ENCODE peak calls at places on chromosomes 1 and 21, in four cellular contexts. C is A549, J is WTC11, D is K562. E is an unnamed sample.

GRCh38 chr1:215052656-215053055 is 29.9 kb upstream of the KCNK2 start:
- DNase-seq in D (no peak), J (no peak), C (no peak), E (no peak)

GRCh38 chr1:1359316-1359667 is 937 bp upstream of the MXRA8 start:
- DNase-seq in D (no peak), J (no peak), C (no peak), E (no peak)

GRCh38 chr1:156616463-156616862 is 2.8 kb upstream of the HAPLN2 start:
- DNase-seq in D (peak; percentile 93), C (peak; percentile 58), J (no peak), E (peak; percentile 81)

GRCh38 chr1:201791775-201792166 is 37.2 kb upstream of the IPO9 start:
- DNase-seq in C (no peak), D (no peak), J (no peak), E (no peak)

GRCh38 chr1:91007827-91008226 is 14.0 kb downstream of the ZNF644 start:
- DNase-seq in C (no peak), J (no peak), D (no peak), E (no peak)

GRCh38 chr1:18945401-18945849 is 11.1 kb downstream of the IFFO2 start:
- DNase-seq in D (no peak), J (peak; percentile 52), C (no peak), E (no peak)

GRCh38 chr21:26800001-26800400 is 45.2 kb downstream of the ADAMTS1 start:
- DNase-seq in D (no peak), C (no peak), J (no peak), E (no peak)

GRCh38 chr1:234962340-234962989 is 166.2 kb downstream of the TOMM20 start:
- DNase-seq in J (no peak), C (peak; percentile 71), D (peak; percentile 67), E (peak; percentile 67)

GRCh38 chr1:81221564-81221963 is 579.2 kb upstream of the ADGRL2 start:
- DNase-seq in J (no peak), D (no peak), C (no peak), E (no peak)

GRCh38 chr1:162074548-162074947 is 5.1 kb downstream of the NOS1AP start:
- DNase-seq in C (no peak), D (no peak), J (no peak), E (peak; percentile 28)

GRCh38 chr21:17512245-17513213 is at the start of gene CXADR:
- DNase-seq in D (peak; percentile 68), J (peak; percentile 90), C (peak; percentile 81), E (peak; percentile 89)

GRCh38 chr21:42786884-42787283 is 92.5 kb downstream of the WDR4 start:
- DNase-seq in C (no peak), D (no peak), J (no peak), E (no peak)

GRCh38 chr1:89692601-89693503 is 59.9 kb downstream of the LRRC8C start:
- DNase-seq in C (peak; percentile 18), D (no peak), J (no peak), E (no peak)

GRCh38 chr1:38622197-38622596 is 237.4 kb downstream of the RRAGC start:
- DNase-seq in C (no peak), J (no peak), D (no peak), E (no peak)

GRCh38 chr1:67535474-67535873 is 105.3 kb upstream of the SERBP1 start:
- DNase-seq in C (peak; percentile 78), D (peak; percentile 71), J (peak; percentile 80), E (peak; percentile 80)

GRCh38 chr21:15978158-15978805 is 248.5 kb downstream of the USP25 start:
- DNase-seq in C (no peak), J (no peak), D (no peak), E (no peak)

GRCh38 chr1:94727846-94728715 is 92.1 kb upstream of the SLC44A3 start:
- DNase-seq in J (no peak), C (peak; percentile 36), D (no peak), E (peak; percentile 54)

GRCh38 chr21:41824466-41825207 is 54.5 kb downstream of the PRDM15 start:
- DNase-seq in C (no peak), J (no peak), D (no peak), E (no peak)

GRCh38 chr1:183030053-183030452 is 6.8 kb downstream of the LAMC1 start:
- DNase-seq in C (peak; percentile 29), J (no peak), D (no peak), E (peak; percentile 97)

GRCh38 chr1:202349263-202349928 is 897 bp downstream of the PPP1R12B start:
- DNase-seq in C (peak; percentile 57), J (no peak), D (peak; percentile 66), E (peak; percentile 43)

GRCh38 chr1:17084787-17085186 is 31.0 kb upstream of the SDHB start:
- DNase-seq in C (no peak), J (no peak), D (no peak), E (no peak)

GRCh38 chr1:78176448-78176847 is 130.7 kb downstream of the GIPC2 start:
- DNase-seq in C (no peak), D (no peak), J (no peak), E (no peak)

GRCh38 chr1:78275906-78276690 is 214.7 kb upstream of the PTGFR start:
- DNase-seq in C (no peak), J (no peak), D (no peak), E (no peak)

GRCh38 chr1:26188477-26188876 is 1.9 kb upstream of the CATSPER4 start:
- DNase-seq in J (no peak), D (no peak), C (no peak), E (no peak)

GRCh38 chr1:180927841-180928240 is 15.1 kb downstream of the KIAA1614 start:
- DNase-seq in J (no peak), C (no peak), D (no peak), E (no peak)

GRCh38 chr1:180925471-180926051 is 12.9 kb downstream of the KIAA1614 start:
- DNase-seq in C (no peak), D (no peak), J (no peak), E (peak; percentile 84)

GRCh38 chr1:180927348-180927747 is 14.7 kb downstream of the KIAA1614 start:
- DNase-seq in D (no peak), C (no peak), J (no peak), E (peak; percentile 28)

GRCh38 chr1:180924939-180925338 is 12.2 kb downstream of the KIAA1614 start:
- DNase-seq in D (no peak), C (no peak), J (no peak), E (no peak)

DNA sequence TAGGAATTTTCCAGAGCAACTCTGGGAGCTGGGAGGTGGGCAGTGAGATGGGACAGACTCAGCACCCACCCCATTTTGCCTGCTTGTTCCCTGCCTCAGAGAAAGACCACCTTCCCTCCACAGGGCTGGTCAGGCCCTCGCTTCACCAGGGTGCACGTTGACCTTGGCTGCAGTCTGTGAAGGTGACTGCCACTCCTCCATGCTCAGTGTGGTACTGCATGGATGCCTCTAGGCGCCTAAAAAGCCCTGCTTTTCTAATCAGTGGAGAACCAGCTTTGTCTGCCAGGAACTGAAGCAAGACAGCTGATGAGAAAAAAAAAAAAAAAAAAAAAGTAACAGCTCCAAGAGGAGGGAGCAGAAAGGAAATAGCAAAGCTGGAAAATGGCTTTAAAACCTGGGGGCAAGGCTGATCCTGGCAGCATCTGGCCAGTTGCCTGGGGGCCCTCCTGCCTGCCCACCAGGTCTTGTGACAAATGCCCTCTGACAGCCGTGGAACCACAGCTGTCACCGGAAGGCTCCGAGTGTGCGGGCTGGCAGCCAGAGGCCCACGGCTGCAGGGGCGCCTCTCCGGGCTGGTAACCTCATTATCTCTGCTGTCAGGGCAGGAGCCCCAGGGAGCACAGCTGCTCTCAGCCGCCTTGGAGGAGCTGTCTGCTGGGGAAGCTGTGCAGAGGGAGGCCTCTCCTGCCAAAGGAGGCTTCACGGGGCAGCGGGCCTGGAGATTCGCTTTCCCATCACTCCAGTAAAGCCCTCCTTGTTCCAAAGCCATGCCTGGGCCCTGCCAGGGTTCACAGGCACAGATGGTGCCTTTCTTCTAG is 13.7 kb downstream of the KIAA1614 start:
- DNase-seq in J (no peak), D (peak; percentile 68), C (no peak), E (no peak)
- TF ChIP-seq ESRRA in J (no peak), D (peak; percentile 57), C (no peak), E (no peak)

GRCh38 chr1:173753830-173754229 is 39.0 kb downstream of the KLHL20 start:
- DNase-seq in J (no peak), D (no peak), C (no peak), E (peak; percentile 21)

GRCh38 chr1:173758980-173759379 is 44.2 kb downstream of the KLHL20 start:
- DNase-seq in C (peak; percentile 35), D (no peak), J (no peak), E (no peak)

GRCh38 chr1:173757666-173758065 is 42.9 kb downstream of the KLHL20 start:
- DNase-seq in D (no peak), C (no peak), J (no peak), E (no peak)

GRCh38 chr1:173758110-173758509 is 43.3 kb downstream of the KLHL20 start:
- DNase-seq in D (no peak), J (no peak), C (no peak), E (no peak)
- TF ChIP-seq HMGXB4 in D (no peak), J (no peak), C (no peak), E (no peak)

GRCh38 chr1:153155542-153155941 is 4.9 kb upstream of the SPRR2G start:
- DNase-seq in D (no peak), J (no peak), C (no peak), E (no peak)

GRCh38 chr1:153150846-153151245 is at the start of gene SPRR2G:
- DNase-seq in C (no peak), D (no peak), J (no peak), E (no peak)

GRCh38 chr1:153152481-153152880 is 1.8 kb upstream of the SPRR2G start:
- DNase-seq in D (no peak), J (no peak), C (no peak), E (no peak)
- TF ChIP-seq ESRRA in D (no peak), J (no peak), C (no peak), E (no peak)

DNA sequence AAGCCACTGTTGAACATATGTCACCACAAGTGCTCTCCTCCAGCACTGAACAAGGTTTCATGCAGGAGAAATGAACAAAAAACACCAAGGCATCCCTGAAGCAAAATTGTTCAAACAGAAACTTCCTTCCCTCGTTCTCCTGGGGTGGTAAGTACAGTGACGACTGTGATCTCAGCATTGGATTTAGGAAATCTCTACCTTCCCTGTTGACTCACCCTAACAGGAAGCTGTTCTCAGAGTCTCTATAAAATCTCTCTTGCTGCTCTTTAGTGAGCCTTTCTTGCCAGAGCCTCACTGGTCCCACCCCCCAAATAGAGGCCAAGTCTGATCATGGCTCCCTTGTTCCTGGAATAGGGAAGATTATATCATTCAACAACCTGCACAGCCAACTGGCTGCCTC is 12.5 kb downstream of the VSIG8 start:
- DNase-seq in C (no peak), D (no peak), J (no peak), E (no peak)
- TF ChIP-seq HMGXB4 in C (no peak), D (no peak), J (no peak), E (no peak)

DNA sequence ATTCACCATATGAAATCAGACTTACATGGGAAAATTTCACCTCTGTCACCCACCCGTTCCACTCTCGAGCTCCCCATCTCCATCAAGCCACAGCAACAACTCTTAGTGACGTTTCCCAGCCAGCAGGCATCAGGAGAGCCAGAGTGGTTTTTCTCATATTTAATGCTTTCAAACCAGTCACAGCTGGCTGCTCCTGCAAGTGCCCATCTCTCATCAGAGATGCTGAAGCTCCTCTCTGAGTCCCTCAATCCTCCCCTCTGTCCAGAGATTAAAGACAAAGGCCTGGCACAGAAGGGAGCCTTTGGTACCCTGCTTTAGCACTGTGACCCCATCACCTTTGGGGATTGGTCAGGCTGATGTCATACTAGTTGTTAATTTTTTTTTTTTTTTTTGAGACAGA is 277.3 kb downstream of the DNM3 start:
- DNase-seq in D (no peak), J (no peak), C (no peak), E (no peak)
- TF ChIP-seq ESRRA in D (no peak), J (no peak), C (no peak), E (no peak)

E was measured in HepG2.